ENCODE peak calls at places on chromosomes 11 and 22, in eight cellular contexts. A, O, G, R, Q, Y, L and T are unnamed samples.

GRCh38 chr11:2519517-2519878 is 74.7 kb downstream of the KCNQ1 start:
- DNase-seq in A (no peak), O (no peak), G (no peak), R (no peak), Q (no peak), Y (no peak), L (no peak), T (no peak)

GRCh38 chr11:82533628-82534353 is 199.9 kb downstream of the FAM181B start:
- DNase-seq in A (no peak), O (peak), G (no peak), R (no peak), Q (no peak), Y (no peak), L (no peak), T (no peak)

GRCh38 chr22:26586556-26587325 is 3.2 kb downstream of the TPST2 start:
- DNase-seq in A (no peak), O (no peak), G (no peak), R (no peak), Q (no peak), Y (no peak), L (no peak), T (no peak)

GRCh38 chr11:99368579-99368978 is 347.8 kb downstream of the CNTN5 start:
- DNase-seq in A (no peak), O (no peak), G (peak), R (no peak), Q (no peak), Y (no peak), L (no peak), T (no peak)

GRCh38 chr11:65422104-65422632 is 430 bp upstream of the NEAT1 start:
- DNase-seq in A (peak), O (peak), G (peak), R (peak), Q (peak), Y (peak), L (peak), T (peak)

GRCh38 chr11:12556155-12556554 is 118.1 kb upstream of the TEAD1 start:
- DNase-seq in A (no peak), O (no peak), G (no peak), R (no peak), Q (no peak), Y (no peak), L (no peak), T (peak)

GRCh38 chr11:58592760-58593472 is 14.1 kb downstream of the ZFP91 start:
- DNase-seq in A (peak), O (no peak), G (peak), R (no peak), Q (no peak), Y (peak), L (no peak), T (no peak)

GRCh38 chr11:111128471-111128870 is 117.1 kb upstream of the POU2AF2 start:
- DNase-seq in A (no peak), O (no peak), G (no peak), R (no peak), Q (no peak), Y (no peak), L (no peak), T (no peak)

GRCh38 chr11:101862410-101863233 is 52.2 kb upstream of the CEP126 start:
- DNase-seq in A (no peak), O (no peak), G (no peak), R (peak), Q (no peak), Y (peak), L (no peak), T (peak)

GRCh38 chr11:19566583-19567379 is 145.9 kb upstream of the NAV2 start:
- DNase-seq in A (no peak), O (no peak), G (no peak), R (no peak), Q (no peak), Y (no peak), L (no peak), T (no peak)